ENCODE peak calls at places on chromosome 9, in six cellular contexts. V is A549, N is stomach, U is tibial nerve, T is sigmoid colon, K is suprapubic skin. W is an unnamed sample.

GRCh38 chr9:23907343-23907742 is 81.3 kb upstream of the ELAVL2 start:
- DNase-seq in K (no peak), U (no peak), N (no peak), V (no peak), T (no peak), W (no peak)

GRCh38 chr9:75432386-75432785 is 344.1 kb downstream of the OSTF1 start:
- DNase-seq in V (no peak), T (no peak), U (peak), N (no peak), K (no peak), W (no peak)

GRCh38 chr9:80649496-80649895 is 1039.9 kb downstream of the TLE1 start:
- DNase-seq in T (peak), U (no peak), V (no peak), K (no peak), N (no peak), W (no peak)

GRCh38 chr9:70421272-70422180 is 7.1 kb upstream of the KLF9 start:
- DNase-seq in N (no peak), U (peak), T (peak), V (no peak), K (no peak), W (peak)

GRCh38 chr9:68505681-68506409 is 34.8 kb downstream of the TMEM252 start:
- DNase-seq in V (no peak), U (no peak), T (no peak), N (no peak), K (no peak), W (no peak)

GRCh38 chr9:88835038-88835466 is 156.2 kb upstream of the S1PR3 start:
- DNase-seq in T (no peak), V (no peak), K (no peak), N (no peak), U (no peak), W (no peak)

GRCh38 chr9:27247756-27248155 is 49.2 kb downstream of the EQTN start:
- DNase-seq in U (no peak), V (peak), N (peak), K (no peak), T (no peak), W (peak)

GRCh38 chr9:27548055-27548741 is 18.6 kb upstream of the MOB3B start:
- DNase-seq in N (no peak), U (no peak), V (no peak), K (no peak), T (no peak), W (no peak)

GRCh38 chr9:37966443-37967271 is 62.7 kb upstream of the SLC25A51 start:
- DNase-seq in U (no peak), K (no peak), V (peak), T (no peak), N (peak), W (peak)

GRCh38 chr9:112665347-112665746 is 52.6 kb downstream of the INIP start:
- DNase-seq in K (no peak), N (no peak), V (no peak), T (no peak), U (no peak), W (no peak)

GRCh38 chr9:1005043-1005667 is 28.7 kb downstream of the DMRT3 start:
- DNase-seq in V (peak), T (no peak), K (no peak), N (no peak), U (no peak), W (no peak)

GRCh38 chr9:124105266-124105665 is 93.7 kb downstream of the LHX2 start:
- DNase-seq in U (no peak), N (no peak), T (no peak), K (no peak), V (no peak), W (no peak)

GRCh38 chr9:1201262-1201661 is 151.1 kb downstream of the DMRT2 start:
- DNase-seq in U (no peak), N (no peak), K (no peak), V (no peak), T (no peak), W (no peak)

GRCh38 chr9:73152953-73153352 is 1.3 kb downstream of the ANXA1 start:
- DNase-seq in N (no peak), K (no peak), V (no peak), T (no peak), U (no peak), W (no peak)

GRCh38 chr9:34417734-34418133 is 40.6 kb downstream of the FAM219A start:
- DNase-seq in V (no peak), U (no peak), N (no peak), K (no peak), T (no peak), W (no peak)

GRCh38 chr9:26331223-26331622 is 561.4 kb downstream of the CAAP1 start:
- DNase-seq in N (no peak), V (no peak), U (no peak), T (no peak), K (no peak), W (no peak)

GRCh38 chr9:114910541-114910940 is 19.9 kb downstream of the TNFSF8 start:
- DNase-seq in N (no peak), V (no peak), U (no peak), T (no peak), K (no peak), W (no peak)

GRCh38 chr9:116202219-116202912 is 48.8 kb downstream of the PAPPA start:
- DNase-seq in N (no peak), V (no peak), U (no peak), T (no peak), K (no peak), W (no peak)

GRCh38 chr9:19465571-19466267 is 56.9 kb downstream of the ACER2 start:
- DNase-seq in K (no peak), U (no peak), V (no peak), T (no peak), N (no peak), W (no peak)

GRCh38 chr9:120723547-120723946 is 9.3 kb upstream of the MEGF9 start:
- DNase-seq in K (no peak), V (no peak), T (no peak), N (no peak), U (no peak), W (no peak)

GRCh38 chr9:131639771-131640437 is 94.6 kb downstream of the PRRT1B start:
- DNase-seq in U (no peak), T (peak), K (no peak), V (no peak), N (no peak), W (no peak)

GRCh38 chr9:92761686-92762085 is 2.9 kb downstream of the BICD2 start:
- DNase-seq in T (no peak), N (no peak), K (no peak), U (no peak), V (no peak), W (no peak)

GRCh38 chr9:126861707-126862460 is 1.4 kb downstream of the ZBTB34 start:
- DNase-seq in N (no peak), U (no peak), V (no peak), K (no peak), T (no peak), W (no peak)

GRCh38 chr9:124792976-124793594 is 16.2 kb downstream of the OLFML2A start:
- DNase-seq in U (no peak), N (no peak), K (no peak), V (no peak), T (no peak), W (peak)

GRCh38 chr9:135139366-135139965 is 52.0 kb downstream of the OLFM1 start:
- DNase-seq in N (no peak), U (no peak), K (no peak), T (no peak), V (no peak), W (no peak)

GRCh38 chr9:134186471-134187109 is 22.2 kb upstream of the RNU6ATAC start:
- DNase-seq in N (no peak), U (peak), T (peak), V (no peak), K (peak), W (peak)

GRCh38 chr9:111599092-111599947 is at the start of gene PTGR1:
- DNase-seq in T (peak), K (peak), U (peak), V (peak), N (peak), W (peak)

GRCh38 chr9:1927546-1927945 is 87.6 kb upstream of the SMARCA2 start:
- DNase-seq in N (no peak), T (no peak), V (no peak), K (no peak), U (no peak), W (no peak)

GRCh38 chr9:69932901-69933300 is 110.7 kb upstream of the MAMDC2 start:
- DNase-seq in V (peak), K (no peak), T (no peak), N (no peak), U (no peak), W (no peak)

GRCh38 chr9:122252796-122253195 is 11.8 kb downstream of the RBM18 start:
- DNase-seq in T (no peak), N (no peak), U (no peak), K (no peak), V (no peak), W (no peak)

GRCh38 chr9:134413890-134414731 is 87.9 kb downstream of the RXRA start:
- DNase-seq in N (peak), K (no peak), T (peak), V (peak), U (no peak), W (peak)

GRCh38 chr9:97046228-97046627 is 7.3 kb upstream of the CTSV start:
- DNase-seq in V (peak), K (no peak), N (peak), U (no peak), T (no peak), W (peak)

GRCh38 chr9:124661184-124661755 is 109.8 kb downstream of the NR6A1 start:
- DNase-seq in K (no peak), V (no peak), N (no peak), T (no peak), U (no peak), W (no peak)

GRCh38 chr9:134830126-134830525 is 50.5 kb upstream of the FCN2 start:
- DNase-seq in V (no peak), U (no peak), T (no peak), K (no peak), N (no peak), W (peak)

GRCh38 chr9:71681708-71682268 is 86.5 kb downstream of the CEMIP2 start:
- DNase-seq in T (no peak), N (no peak), V (peak), K (no peak), U (no peak), W (no peak)

GRCh38 chr9:137989156-137989555 is 111.6 kb downstream of the CACNA1B start:
- DNase-seq in U (no peak), T (peak), N (peak), K (peak), V (no peak), W (no peak)

GRCh38 chr9:23728736-23729135 is 97.3 kb downstream of the ELAVL2 start:
- DNase-seq in T (no peak), K (no peak), U (no peak), N (no peak), V (no peak), W (no peak)

GRCh38 chr9:91131433-91131839 is 230.3 kb downstream of the AUH start:
- DNase-seq in V (peak), N (peak), T (peak), K (no peak), U (no peak), W (no peak)
- TF ChIP-seq EP300 in V (peak), N (no peak), T (peak), K (no peak), U (peak), W (peak)

DNA sequence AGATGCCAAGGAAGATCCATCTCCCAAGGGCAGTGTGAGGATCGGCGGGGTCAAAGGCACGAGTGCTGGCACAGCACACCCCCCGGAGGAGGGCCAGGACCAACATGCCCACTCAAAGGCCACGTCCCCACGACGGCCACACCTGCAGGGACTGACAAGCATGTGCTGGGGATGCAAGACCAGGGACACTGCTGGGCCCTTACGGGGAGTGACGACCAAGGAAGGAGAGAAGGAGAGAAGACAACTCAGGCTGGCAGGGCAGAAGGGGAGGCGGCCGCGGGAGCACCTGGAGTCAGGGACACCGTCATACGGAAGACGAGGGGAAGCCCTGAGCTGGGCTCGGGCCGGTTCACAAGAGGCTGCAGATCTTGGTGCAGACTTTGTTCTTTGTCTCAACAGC is 10.4 kb downstream of the QSOX2 start:
- DNase-seq in K (no peak), T (no peak), U (no peak), V (no peak), N (no peak), W (no peak)
- TF ChIP-seq EP300 in K (no peak), T (no peak), U (no peak), V (no peak), N (no peak), W (no peak)

DNA sequence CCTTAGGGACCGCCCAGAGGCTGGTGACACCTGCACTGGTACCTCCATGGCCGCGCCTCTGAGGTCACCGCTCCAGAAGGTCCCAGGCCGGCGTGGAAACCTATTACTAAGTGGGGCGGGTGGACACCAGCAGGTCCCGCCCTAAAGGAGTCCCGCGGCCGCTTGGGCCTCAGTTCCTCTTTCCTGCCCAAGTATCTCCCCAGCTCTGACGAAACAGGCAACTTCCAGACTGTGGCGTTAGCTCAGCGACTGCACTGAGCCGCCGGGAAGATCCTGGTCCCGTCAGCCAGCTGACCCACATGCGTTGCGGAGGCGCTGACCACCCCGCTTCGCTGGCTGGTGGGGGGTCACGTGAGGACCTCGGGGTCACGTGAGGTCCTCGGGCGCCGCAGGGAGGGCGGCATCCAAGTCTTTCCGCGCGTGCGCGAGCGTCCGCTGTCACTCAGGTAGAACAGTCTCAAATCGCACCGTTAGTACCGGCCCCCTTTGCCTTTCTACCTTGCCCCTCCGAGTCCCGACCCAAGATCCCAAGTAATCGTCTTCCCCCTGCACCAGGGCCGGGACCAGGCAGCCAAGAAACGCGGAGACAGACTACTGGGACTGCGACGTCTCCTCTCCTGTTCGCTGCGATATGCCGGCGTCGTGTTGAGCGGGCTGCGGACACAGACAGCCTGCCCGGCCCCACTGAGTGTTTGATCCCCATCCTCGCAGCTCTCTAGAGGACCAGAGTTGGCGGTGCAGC is 53.7 kb upstream of the KDM4C start:
- DNase-seq in K (peak), U (peak), T (peak), V (peak), N (peak), W (peak)
- TF ChIP-seq EP300 in K (no peak), U (peak), T (no peak), V (no peak), N (no peak), W (no peak)

GRCh38 chr9:35658144-35658893 is at the start of gene CCDC107:
- DNase-seq in K (peak), U (peak), T (peak), N (peak), V (peak), W (peak)
- TF ChIP-seq EP300 in K (no peak), U (peak), T (no peak), N (no peak), V (no peak), W (no peak)

DNA sequence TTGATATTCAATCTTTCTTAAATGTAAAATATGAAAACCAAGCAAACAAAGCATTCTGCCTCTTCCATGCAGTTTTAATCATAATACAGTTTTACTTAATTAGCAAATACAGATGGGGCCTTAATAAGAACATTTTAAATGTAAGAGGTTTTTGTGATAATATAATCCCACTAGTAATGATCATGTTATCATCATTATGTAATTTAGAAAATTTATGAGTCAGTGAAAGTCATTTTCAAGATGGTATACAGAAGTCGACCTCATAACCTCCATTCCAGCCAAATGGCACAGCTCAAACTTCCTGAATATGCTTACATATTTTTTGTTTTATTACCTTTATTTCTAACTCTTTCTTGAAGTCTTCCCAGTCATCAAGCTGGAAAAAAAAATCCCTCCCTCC is 102.2 kb upstream of the GNA14 start:
- DNase-seq in K (no peak), V (no peak), U (no peak), T (no peak), N (no peak), W (no peak)
- TF ChIP-seq EP300 in K (no peak), V (no peak), U (no peak), T (no peak), N (no peak), W (no peak)

DNA sequence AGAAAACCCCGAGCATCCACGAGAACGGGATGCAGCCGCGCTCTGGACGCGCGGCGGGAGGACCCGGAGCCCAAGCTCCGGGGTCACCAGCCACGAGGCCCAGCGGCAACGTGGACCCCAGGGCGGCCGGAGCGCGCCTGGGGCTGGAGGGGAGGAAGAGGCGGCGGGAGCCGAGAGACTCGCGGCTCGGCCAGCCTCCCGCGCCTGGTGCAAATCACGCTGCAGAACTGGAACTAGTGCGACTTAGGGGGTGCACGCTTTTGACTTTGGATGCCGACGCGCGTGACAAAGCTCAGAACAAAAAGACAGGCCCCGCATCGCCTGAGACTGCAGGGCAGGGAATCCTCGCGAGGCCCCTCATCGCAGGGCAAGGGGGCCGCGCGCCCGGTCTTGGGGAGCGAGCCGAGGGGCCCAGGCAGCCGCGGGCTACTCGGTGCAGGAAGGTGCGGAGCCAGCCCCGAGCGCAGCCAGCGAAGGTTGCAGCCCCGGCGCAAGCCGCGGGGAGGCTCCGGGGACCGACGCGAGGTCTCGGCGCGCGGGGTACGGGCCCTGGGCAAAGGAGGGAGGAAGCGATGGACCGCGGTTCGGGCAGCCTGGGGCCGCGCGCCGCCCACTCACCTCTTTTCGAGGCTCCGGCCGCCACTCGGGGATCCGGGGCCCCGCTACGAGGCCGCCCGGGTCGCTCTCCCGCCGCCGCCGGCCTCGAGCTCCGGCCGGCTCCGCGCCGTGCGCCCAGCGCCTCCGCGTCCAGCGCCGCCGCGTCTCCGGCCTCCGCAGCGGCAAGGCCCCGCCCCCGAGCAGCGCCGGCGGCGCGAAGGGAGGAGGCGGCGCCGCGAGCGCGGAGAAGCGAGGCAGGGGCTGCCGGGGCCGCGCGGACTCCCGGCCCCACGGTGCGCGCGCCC is at the start of gene GOLM1:
- DNase-seq in K (no peak), N (peak), V (peak), U (no peak), T (peak), W (peak)
- TF ChIP-seq EP300 in K (no peak), N (no peak), V (no peak), U (no peak), T (no peak), W (no peak)

DNA sequence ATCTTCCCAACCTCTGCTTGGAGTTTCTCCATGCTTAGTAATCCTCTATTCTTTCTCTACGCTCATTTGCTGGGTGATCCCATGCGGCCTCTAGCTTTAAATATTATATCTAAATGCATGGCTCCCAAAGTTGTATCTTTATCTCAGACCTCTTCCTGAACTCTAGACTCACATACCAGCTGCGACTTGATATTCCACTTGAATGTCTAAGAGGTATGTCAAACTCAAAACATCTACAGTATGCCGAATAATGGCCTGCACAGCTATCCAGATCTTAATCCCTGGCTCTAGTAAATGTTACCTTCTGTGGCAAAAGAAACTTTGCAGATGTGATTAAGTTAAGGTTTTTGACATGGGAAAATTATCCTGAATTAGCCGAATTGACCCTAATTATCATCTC is 179.2 kb downstream of the TTC39B start:
- DNase-seq in N (no peak), U (no peak), K (no peak), V (no peak), T (no peak), W (no peak)
- TF ChIP-seq EP300 in N (no peak), U (no peak), K (no peak), V (no peak), T (no peak), W (no peak)

W was measured in upper lobe of left lung.